ENCODE peak calls at places on chromosomes 6 and 20, in nine cellular contexts. One of them, this sample, is unnamed.

GRCh38 chr20:51631011-51631950 is 88.8 kb upstream of the NFATC2 start:
- DNase-seq in adipocyte: peak; percentile 97
- DNase-seq in NCI-H1694: no peak
- DNase-seq in NCI-H2107: no peak
- DNase-seq in GM10248: no peak
- DNase-seq in GM20000: peak; percentile 40
- DNase-seq in central memory CD4-positive, alpha-beta T cell: no peak
- DNase-seq in neural crest cell: no peak
- DNase-seq in cardiac muscle cell: peak; percentile 99
- DNase-seq in this sample: no peak

GRCh38 chr20:3820901-3821727 is 767 bp downstream of the AP5S1 start:
- DNase-seq in NCI-H1694: no peak
- DNase-seq in cardiac muscle cell: no peak
- DNase-seq in neural crest cell: no peak
- DNase-seq in GM20000: no peak
- DNase-seq in central memory CD4-positive, alpha-beta T cell: no peak
- DNase-seq in adipocyte: no peak
- DNase-seq in NCI-H2107: no peak
- DNase-seq in GM10248: no peak
- DNase-seq in this sample: no peak

GRCh38 chr20:63101781-63102719 is 95.3 kb upstream of the BHLHE23 start:
- DNase-seq in adipocyte: peak; percentile 73
- DNase-seq in NCI-H2107: no peak
- DNase-seq in central memory CD4-positive, alpha-beta T cell: peak; percentile 78
- DNase-seq in GM10248: peak; percentile 79
- DNase-seq in GM20000: peak; percentile 90
- DNase-seq in cardiac muscle cell: peak; percentile 61
- DNase-seq in NCI-H1694: peak; percentile 30
- DNase-seq in neural crest cell: no peak
- DNase-seq in this sample: no peak

GRCh38 chr20:46539113-46539512 is 11.3 kb downstream of the OCSTAMP start:
- DNase-seq in adipocyte: no peak
- DNase-seq in GM10248: no peak
- DNase-seq in central memory CD4-positive, alpha-beta T cell: no peak
- DNase-seq in cardiac muscle cell: no peak
- DNase-seq in NCI-H2107: no peak
- DNase-seq in GM20000: no peak
- DNase-seq in neural crest cell: no peak
- DNase-seq in NCI-H1694: no peak
- DNase-seq in this sample: no peak

GRCh38 chr20:19918965-19919329 is 98.2 kb upstream of the NAA20 start:
- DNase-seq in NCI-H1694: peak; percentile 79
- DNase-seq in adipocyte: no peak
- DNase-seq in GM10248: no peak
- DNase-seq in NCI-H2107: no peak
- DNase-seq in central memory CD4-positive, alpha-beta T cell: no peak
- DNase-seq in cardiac muscle cell: no peak
- DNase-seq in GM20000: no peak
- DNase-seq in neural crest cell: no peak
- DNase-seq in this sample: no peak

GRCh38 chr6:143063631-143064030 is 2.9 kb downstream of the AIG1 start:
- DNase-seq in central memory CD4-positive, alpha-beta T cell: no peak
- DNase-seq in cardiac muscle cell: no peak
- DNase-seq in NCI-H2107: no peak
- DNase-seq in neural crest cell: no peak
- DNase-seq in GM10248: no peak
- DNase-seq in adipocyte: no peak
- DNase-seq in NCI-H1694: no peak
- DNase-seq in GM20000: no peak
- DNase-seq in this sample: no peak

GRCh38 chr6:31871068-31871659 is 7.6 kb downstream of the SLC44A4 start:
- DNase-seq in GM20000: no peak
- DNase-seq in NCI-H2107: no peak
- DNase-seq in central memory CD4-positive, alpha-beta T cell: no peak
- DNase-seq in GM10248: no peak
- DNase-seq in neural crest cell: no peak
- DNase-seq in NCI-H1694: no peak
- DNase-seq in adipocyte: peak; percentile 44
- DNase-seq in cardiac muscle cell: peak; percentile 31
- DNase-seq in this sample: peak; percentile 66

GRCh38 chr6:136051140-136051775 is 198.9 kb downstream of the MTFR2 start:
- DNase-seq in GM10248: no peak
- DNase-seq in adipocyte: no peak
- DNase-seq in NCI-H2107: no peak
- DNase-seq in cardiac muscle cell: peak; percentile 82
- DNase-seq in NCI-H1694: no peak
- DNase-seq in neural crest cell: no peak
- DNase-seq in GM20000: no peak
- DNase-seq in central memory CD4-positive, alpha-beta T cell: peak; percentile 51
- DNase-seq in this sample: no peak

GRCh38 chr6:25227854-25228253 is 51.3 kb upstream of the CARMIL1 start:
- DNase-seq in cardiac muscle cell: peak; percentile 18
- DNase-seq in NCI-H1694: no peak
- DNase-seq in GM10248: no peak
- DNase-seq in NCI-H2107: no peak
- DNase-seq in central memory CD4-positive, alpha-beta T cell: no peak
- DNase-seq in adipocyte: no peak
- DNase-seq in GM20000: no peak
- DNase-seq in neural crest cell: no peak
- DNase-seq in this sample: no peak

GRCh38 chr6:23413327-23414203 is 712.5 kb upstream of the NRSN1 start:
- DNase-seq in cardiac muscle cell: peak; percentile 19
- DNase-seq in GM20000: no peak
- DNase-seq in NCI-H2107: no peak
- DNase-seq in adipocyte: peak; percentile 70
- DNase-seq in central memory CD4-positive, alpha-beta T cell: no peak
- DNase-seq in NCI-H1694: no peak
- DNase-seq in GM10248: no peak
- DNase-seq in neural crest cell: no peak
- DNase-seq in this sample: no peak

GRCh38 chr20:31945790-31946189 is 6.1 kb downstream of the PDRG1 start:
- DNase-seq in neural crest cell: no peak
- DNase-seq in central memory CD4-positive, alpha-beta T cell: no peak
- DNase-seq in NCI-H2107: no peak
- DNase-seq in GM20000: no peak
- DNase-seq in GM10248: no peak
- DNase-seq in cardiac muscle cell: no peak
- DNase-seq in NCI-H1694: peak; percentile 69
- DNase-seq in adipocyte: no peak
- DNase-seq in this sample: no peak

GRCh38 chr6:118704911-118705310 is 53.5 kb upstream of the CEP85L start:
- DNase-seq in NCI-H1694: no peak
- DNase-seq in GM10248: no peak
- DNase-seq in central memory CD4-positive, alpha-beta T cell: no peak
- DNase-seq in adipocyte: peak; percentile 19
- DNase-seq in GM20000: no peak
- DNase-seq in NCI-H2107: no peak
- DNase-seq in cardiac muscle cell: peak; percentile 52
- DNase-seq in neural crest cell: no peak
- DNase-seq in this sample: no peak

GRCh38 chr6:77650098-77650663 is 2.7 kb upstream of the MEI4 start:
- DNase-seq in GM20000: no peak
- DNase-seq in GM10248: peak; percentile 28
- DNase-seq in cardiac muscle cell: peak; percentile 18
- DNase-seq in adipocyte: no peak
- DNase-seq in NCI-H2107: no peak
- DNase-seq in central memory CD4-positive, alpha-beta T cell: no peak
- DNase-seq in NCI-H1694: peak; percentile 27
- DNase-seq in neural crest cell: peak; percentile 53
- DNase-seq in this sample: peak; percentile 25

GRCh38 chr20:34242879-34243278 is 1.7 kb downstream of the ASIP start:
- DNase-seq in GM20000: no peak
- DNase-seq in NCI-H1694: no peak
- DNase-seq in cardiac muscle cell: no peak
- DNase-seq in central memory CD4-positive, alpha-beta T cell: no peak
- DNase-seq in GM10248: no peak
- DNase-seq in NCI-H2107: no peak
- DNase-seq in neural crest cell: no peak
- DNase-seq in adipocyte: no peak
- DNase-seq in this sample: no peak

GRCh38 chr6:148523051-148523450 is 180.4 kb downstream of the SASH1 start:
- DNase-seq in cardiac muscle cell: peak; percentile 72
- DNase-seq in central memory CD4-positive, alpha-beta T cell: no peak
- DNase-seq in neural crest cell: no peak
- DNase-seq in NCI-H2107: no peak
- DNase-seq in GM10248: no peak
- DNase-seq in NCI-H1694: no peak
- DNase-seq in adipocyte: peak; percentile 83
- DNase-seq in GM20000: no peak
- DNase-seq in this sample: no peak

GRCh38 chr6:33622456-33623431 is 1.6 kb downstream of the ITPR3 start:
- DNase-seq in neural crest cell: no peak
- DNase-seq in central memory CD4-positive, alpha-beta T cell: no peak
- DNase-seq in NCI-H1694: no peak
- DNase-seq in NCI-H2107: no peak
- DNase-seq in adipocyte: peak; percentile 57
- DNase-seq in GM10248: no peak
- DNase-seq in GM20000: peak; percentile 69
- DNase-seq in cardiac muscle cell: no peak
- DNase-seq in this sample: peak; percentile 55

GRCh38 chr6:168658059-168658458 is 217.1 kb downstream of the SMOC2 start:
- DNase-seq in cardiac muscle cell: no peak
- DNase-seq in GM20000: no peak
- DNase-seq in NCI-H1694: no peak
- DNase-seq in NCI-H2107: no peak
- DNase-seq in adipocyte: no peak
- DNase-seq in GM10248: no peak
- DNase-seq in neural crest cell: no peak
- DNase-seq in central memory CD4-positive, alpha-beta T cell: no peak
- DNase-seq in this sample: no peak

GRCh38 chr6:12174878-12175277 is 115.3 kb upstream of the EDN1 start:
- DNase-seq in central memory CD4-positive, alpha-beta T cell: no peak
- DNase-seq in GM20000: no peak
- DNase-seq in NCI-H2107: no peak
- DNase-seq in cardiac muscle cell: no peak
- DNase-seq in adipocyte: peak; percentile 13
- DNase-seq in NCI-H1694: no peak
- DNase-seq in GM10248: no peak
- DNase-seq in neural crest cell: no peak
- DNase-seq in this sample: no peak

GRCh38 chr6:134147033-134147533 is 94.7 kb upstream of the SLC2A12 start:
- DNase-seq in adipocyte: no peak
- DNase-seq in GM20000: no peak
- DNase-seq in NCI-H2107: no peak
- DNase-seq in cardiac muscle cell: no peak
- DNase-seq in GM10248: no peak
- DNase-seq in central memory CD4-positive, alpha-beta T cell: no peak
- DNase-seq in neural crest cell: no peak
- DNase-seq in NCI-H1694: no peak
- DNase-seq in this sample: peak; percentile 23

GRCh38 chr6:100171533-100172321 is 177.7 kb upstream of the MCHR2 start:
- DNase-seq in central memory CD4-positive, alpha-beta T cell: no peak
- DNase-seq in adipocyte: peak; percentile 56
- DNase-seq in cardiac muscle cell: peak; percentile 52
- DNase-seq in neural crest cell: no peak
- DNase-seq in GM20000: no peak
- DNase-seq in NCI-H2107: no peak
- DNase-seq in NCI-H1694: no peak
- DNase-seq in GM10248: no peak
- DNase-seq in this sample: no peak

GRCh38 chr6:45540375-45540920 is 162.7 kb upstream of the SUPT3H start:
- DNase-seq in GM20000: no peak
- DNase-seq in GM10248: no peak
- DNase-seq in cardiac muscle cell: no peak
- DNase-seq in NCI-H2107: no peak
- DNase-seq in central memory CD4-positive, alpha-beta T cell: no peak
- DNase-seq in adipocyte: no peak
- DNase-seq in neural crest cell: no peak
- DNase-seq in NCI-H1694: no peak
- DNase-seq in this sample: no peak

GRCh38 chr6:82144007-82144851 is 103.3 kb downstream of the IBTK start:
- DNase-seq in GM10248: peak; percentile 15
- DNase-seq in adipocyte: peak; percentile 95
- DNase-seq in central memory CD4-positive, alpha-beta T cell: no peak
- DNase-seq in NCI-H1694: peak; percentile 65
- DNase-seq in neural crest cell: no peak
- DNase-seq in cardiac muscle cell: peak; percentile 83
- DNase-seq in NCI-H2107: no peak
- DNase-seq in GM20000: peak; percentile 20
- DNase-seq in this sample: no peak

GRCh38 chr20:38057351-38057972 is 23.9 kb downstream of the RPRD1B start:
- DNase-seq in NCI-H2107: peak; percentile 32
- DNase-seq in cardiac muscle cell: peak; percentile 77
- DNase-seq in neural crest cell: peak; percentile 91
- DNase-seq in NCI-H1694: peak; percentile 71
- DNase-seq in GM20000: peak; percentile 73
- DNase-seq in GM10248: peak; percentile 74
- DNase-seq in central memory CD4-positive, alpha-beta T cell: peak; percentile 54
- DNase-seq in adipocyte: peak; percentile 94
- DNase-seq in this sample: peak; percentile 78

GRCh38 chr6:63941747-63942470 is 306.3 kb downstream of the PHF3 start:
- DNase-seq in NCI-H2107: no peak
- DNase-seq in cardiac muscle cell: peak; percentile 0
- DNase-seq in neural crest cell: no peak
- DNase-seq in NCI-H1694: no peak
- DNase-seq in GM10248: no peak
- DNase-seq in adipocyte: no peak
- DNase-seq in GM20000: no peak
- DNase-seq in central memory CD4-positive, alpha-beta T cell: no peak
- DNase-seq in this sample: no peak